ENCODE peak calls at places on chromosome X, in seven cellular contexts. Q is T-cell, K is brain microvascular endothelial cell, G is uterus, F is choroid plexus epithelial cell, N is suprapubic skin, O is SW480. E is an unnamed sample.
A peak's percentile ranks its signal among the peaks of the same experiment; 100 is the strongest.

GRCh38 chrX:54452920-54453319 is 12.7 kb downstream of the TSR2 start:
- DNase-seq in G (no peak), N (no peak), O (peak; percentile 8), F (peak; percentile 43), Q (no peak), K (peak; percentile 14), E (peak; percentile 19)

GRCh38 chrX:8820910-8821527 is 19.8 kb upstream of the FAM9A start:
- DNase-seq in F (peak; percentile 63), O (peak; percentile 14), K (no peak), Q (no peak), N (no peak), G (no peak), E (peak; percentile 23)

GRCh38 chrX:10971176-10971575 is 140.0 kb upstream of the HCCS start:
- DNase-seq in K (no peak), G (no peak), N (no peak), Q (no peak), O (no peak), F (peak; percentile 16), E (no peak)

GRCh38 chrX:10381218-10381617 is 224.4 kb downstream of the CLCN4 start:
- DNase-seq in Q (no peak), K (no peak), O (no peak), G (no peak), F (no peak), N (no peak), E (no peak)

GRCh38 chrX:31036895-31037294 is 34.9 kb downstream of the FTHL17 start:
- DNase-seq in F (peak; percentile 68), G (peak; percentile 18), K (peak; percentile 60), N (no peak), O (peak; percentile 28), Q (no peak), E (peak; percentile 33)

GRCh38 chrX:107678957-107679740 is 50.8 kb downstream of the PRPS1 start:
- DNase-seq in K (peak; percentile 78), O (peak; percentile 63), G (peak; percentile 79), Q (peak; percentile 80), N (peak; percentile 90), F (peak; percentile 91), E (no peak)

GRCh38 chrX:2446815-2447214 is 54.0 kb downstream of the DHRSX start:
- DNase-seq in K (no peak), G (no peak), N (no peak), O (no peak), F (no peak), Q (no peak), E (no peak)

GRCh38 chrX:44234541-44234940 is 108.9 kb downstream of the EFHC2 start:
- DNase-seq in F (no peak), O (no peak), N (no peak), K (no peak), G (no peak), Q (no peak), E (no peak)

GRCh38 chrX:19725545-19726102 is 161.8 kb downstream of the SH3KBP1 start:
- DNase-seq in Q (peak; percentile 25), G (no peak), N (no peak), K (no peak), O (no peak), F (peak; percentile 52), E (no peak)

GRCh38 chrX:26032141-26032917 is 105.8 kb upstream of the MAGEB18 start:
- DNase-seq in F (peak; percentile 5), O (no peak), N (no peak), G (no peak), K (no peak), Q (no peak), E (no peak)

GRCh38 chrX:14029039-14029424 is 660 bp downstream of the GEMIN8 start:
- DNase-seq in K (no peak), G (no peak), N (no peak), O (no peak), F (no peak), Q (no peak), E (no peak)

GRCh38 chrX:3548743-3549441 is 164.6 kb downstream of the PRKX start:
- DNase-seq in K (peak; percentile 42), N (no peak), O (peak; percentile 52), G (no peak), F (peak; percentile 84), Q (no peak), E (no peak)

GRCh38 chrX:3371163-3371562 is 24.7 kb upstream of the MXRA5 start:
- DNase-seq in N (no peak), G (no peak), Q (no peak), F (no peak), K (no peak), O (no peak), E (no peak)

GRCh38 chrX:131405497-131405896 is 116.4 kb upstream of the IGSF1 start:
- DNase-seq in N (no peak), G (no peak), O (peak; percentile 3), F (no peak), Q (no peak), K (no peak), E (no peak)

GRCh38 chrX:48826876-48827653 is 752 bp downstream of the ERAS start:
- DNase-seq in Q (no peak), N (no peak), K (no peak), F (no peak), G (no peak), O (no peak), E (no peak)

GRCh38 chrX:70755850-70756249 is 152.7 kb downstream of the TEX11 start:
- DNase-seq in F (no peak), K (no peak), G (no peak), O (peak; percentile 31), N (no peak), Q (peak; percentile 75), E (no peak)

GRCh38 chrX:10017866-10018265 is 50.7 kb downstream of the CLDN34 start:
- DNase-seq in O (peak; percentile 95), F (peak; percentile 85), Q (no peak), N (no peak), K (peak; percentile 53), G (no peak), E (no peak)

GRCh38 chrX:11367609-11368430 is 74.6 kb downstream of the AMELX start:
- DNase-seq in F (peak; percentile 31), Q (no peak), K (peak; percentile 15), N (no peak), G (no peak), O (no peak), E (no peak)

GRCh38 chrX:67523932-67524331 is 19.9 kb upstream of the AR start:
- DNase-seq in O (no peak), G (no peak), K (no peak), N (no peak), F (no peak), Q (no peak), E (no peak)

GRCh38 chrX:55451990-55452824 is at the start of gene MAGEH1:
- DNase-seq in O (peak; percentile 1), F (peak; percentile 75), Q (peak; percentile 91), K (peak; percentile 75), N (peak; percentile 86), G (peak; percentile 76), E (peak; percentile 69)

GRCh38 chrX:145751943-145752342 is 65.7 kb upstream of the SLITRK2 start:
- DNase-seq in K (peak; percentile 75), G (no peak), Q (no peak), O (no peak), N (no peak), F (peak; percentile 0), E (no peak)

GRCh38 chrX:109600114-109600710 is 24.8 kb downstream of the KCNE5 start:
- DNase-seq in Q (no peak), O (peak; percentile 1), K (no peak), N (no peak), F (peak; percentile 26), G (no peak), E (peak; percentile 52)

GRCh38 chrX:154486052-154486395 is 391 bp downstream of the UBL4A start:
- DNase-seq in Q (peak; percentile 30), N (no peak), G (peak; percentile 49), O (no peak), K (no peak), F (no peak), E (peak; percentile 34)

GRCh38 chrX:6456196-6456595 is 78.7 kb downstream of the VCX3A start:
- DNase-seq in K (no peak), F (no peak), N (no peak), Q (no peak), G (no peak), O (no peak), E (no peak)

GRCh38 chrX:131977619-131978018 is 45.5 kb upstream of the STK26 start:
- DNase-seq in F (no peak), Q (no peak), N (no peak), G (no peak), K (peak; percentile 1), O (no peak), E (no peak)

GRCh38 chrX:53362439-53362838 is 60.0 kb downstream of the SMC1A start:
- DNase-seq in F (no peak), Q (no peak), K (no peak), G (no peak), N (no peak), O (peak; percentile 13), E (no peak)

GRCh38 chrX:120514236-120514635 is 45.1 kb upstream of the LAMP2 start:
- DNase-seq in K (no peak), Q (no peak), N (no peak), F (peak; percentile 60), G (no peak), O (peak; percentile 21), E (no peak)

GRCh38 chrX:151697537-151697936 is 2.3 kb downstream of the PRRG3 start:
- DNase-seq in O (peak; percentile 4), G (peak; percentile 37), N (no peak), K (peak; percentile 23), Q (no peak), F (peak; percentile 2), E (no peak)

GRCh38 chrX:6228720-6229119 is at the start of gene NLGN4X:
- DNase-seq in N (no peak), K (no peak), F (no peak), O (no peak), Q (no peak), G (no peak), E (peak; percentile 16)

GRCh38 chrX:70013483-70014222 is 36.1 kb downstream of the AWAT2 start:
- DNase-seq in O (no peak), G (no peak), Q (no peak), N (no peak), K (no peak), F (peak; percentile 25), E (no peak)

GRCh38 chrX:30196322-30196721 is 19.0 kb upstream of the MAGEB2 start:
- DNase-seq in F (peak; percentile 33), N (no peak), O (peak; percentile 45), Q (no peak), G (no peak), K (peak; percentile 1), E (no peak)

GRCh38 chrX:130715299-130715698 is 187.7 kb downstream of the ENOX2 start:
- DNase-seq in Q (no peak), N (no peak), O (no peak), F (peak; percentile 44), G (no peak), K (peak; percentile 14), E (no peak)

GRCh38 chrX:43350935-43351334 is 305.2 kb upstream of the MAOA start:
- DNase-seq in O (no peak), F (no peak), G (no peak), N (no peak), Q (no peak), K (no peak), E (no peak)

GRCh38 chrX:72038016-72038415 is 93.7 kb downstream of the RTL5 start:
- DNase-seq in K (no peak), G (no peak), O (no peak), N (no peak), F (no peak), Q (no peak), E (no peak)

GRCh38 chrX:13013353-13014110 is 30.9 kb downstream of the FAM9C start:
- DNase-seq in K (no peak), G (peak; percentile 23), N (no peak), Q (peak; percentile 43), F (peak; percentile 63), O (no peak), E (no peak)

GRCh38 chrX:132591719-132592275 is 103.0 kb upstream of the MBNL3 start:
- DNase-seq in Q (no peak), N (no peak), F (no peak), K (no peak), G (no peak), O (no peak), E (no peak)

GRCh38 chrX:138775501-138775900 is 64.0 kb upstream of the FGF13 start:
- DNase-seq in K (no peak), O (peak; percentile 38), F (peak; percentile 38), Q (no peak), G (no peak), N (no peak), E (no peak)

GRCh38 chrX:134718329-134719317 is 60.4 kb upstream of the PLAC1 start:
- DNase-seq in G (peak; percentile 27), K (peak; percentile 60), O (peak; percentile 83), N (no peak), F (peak; percentile 82), Q (peak; percentile 25), E (no peak)

E was measured in nephron progenitor cell.